ENCODE peak calls at places on chromosomes 12 and 14, in ten cellular contexts. E, K, L, Y, D, U, P, B, R and M are unnamed samples.
A peak's percentile ranks its signal among the peaks of the same experiment; 100 is the strongest.

GRCh38 chr14:34072921-34073320 is 122.0 kb upstream of the EGLN3 start:
- DNase-seq in E (no peak), K (no peak), L (no peak), Y (no peak), D (no peak), U (no peak), P (no peak), B (no peak), R (no peak), M (no peak)

GRCh38 chr14:25406818-25407217 is 356.9 kb upstream of the STXBP6 start:
- DNase-seq in E (peak; percentile 52), K (no peak), L (peak; percentile 55), Y (no peak), D (no peak), U (peak; percentile 28), P (no peak), B (peak; percentile 56), R (no peak), M (peak; percentile 8)

GRCh38 chr12:54719691-54720090 is 71.5 kb upstream of the DCD start:
- DNase-seq in E (no peak), K (no peak), L (peak; percentile 9), Y (no peak), D (no peak), U (peak; percentile 8), P (no peak), B (no peak), R (no peak), M (no peak)

GRCh38 chr14:89702151-89702936 is 252.2 kb downstream of the EFCAB11 start:
- DNase-seq in E (peak; percentile 94), K (no peak), L (no peak), Y (no peak), D (no peak), U (no peak), P (peak; percentile 74), B (peak; percentile 21), R (peak; percentile 19), M (no peak)

GRCh38 chr14:21923820-21924219 is 250.2 kb upstream of the OR4E1 start:
- DNase-seq in E (no peak), K (no peak), L (no peak), Y (no peak), D (no peak), U (peak; percentile 86), P (no peak), B (no peak), R (no peak), M (peak; percentile 23)

GRCh38 chr12:69719336-69720316 is 19.0 kb upstream of the RAB3IP start:
- DNase-seq in E (no peak), K (no peak), L (no peak), Y (no peak), D (no peak), U (no peak), P (no peak), B (no peak), R (no peak), M (no peak)

GRCh38 chr14:76779221-76780057 is 18.2 kb downstream of the VASH1 start:
- DNase-seq in E (no peak), K (no peak), L (no peak), Y (no peak), D (no peak), U (no peak), P (no peak), B (no peak), R (no peak), M (no peak)

GRCh38 chr12:57896437-57897201 is 44.7 kb upstream of the ATP23 start:
- DNase-seq in E (peak; percentile 75), K (no peak), L (peak; percentile 38), Y (no peak), D (peak; percentile 72), U (no peak), P (no peak), B (peak; percentile 40), R (no peak), M (no peak)

GRCh38 chr12:59626382-59626781 is 30.6 kb downstream of the SLC16A7 start:
- DNase-seq in E (peak; percentile 73), K (no peak), L (peak; percentile 10), Y (no peak), D (no peak), U (no peak), P (no peak), B (no peak), R (no peak), M (no peak)

GRCh38 chr14:56594428-56594827 is 14.8 kb downstream of the TMEM260 start:
- DNase-seq in E (no peak), K (no peak), L (no peak), Y (no peak), D (no peak), U (no peak), P (no peak), B (no peak), R (no peak), M (no peak)

GRCh38 chr12:133156125-133156690 is 25.1 kb upstream of the ZNF268 start:
- DNase-seq in E (no peak), K (no peak), L (no peak), Y (no peak), D (no peak), U (no peak), P (no peak), B (no peak), R (no peak), M (no peak)

GRCh38 chr12:64825143-64826011 is 930 bp downstream of the TBC1D30 start:
- DNase-seq in E (no peak), K (no peak), L (no peak), Y (peak; percentile 4), D (no peak), U (no peak), P (peak; percentile 57), B (no peak), R (no peak), M (no peak)

GRCh38 chr14:53190938-53191337 is 37.8 kb upstream of the DDHD1 start:
- DNase-seq in E (peak; percentile 38), K (no peak), L (peak; percentile 42), Y (peak; percentile 46), D (no peak), U (no peak), P (no peak), B (no peak), R (no peak), M (no peak)

GRCh38 chr14:102776761-102777710 is at the start of gene TRAF3:
- DNase-seq in E (peak; percentile 45), K (no peak), L (no peak), Y (peak; percentile 61), D (peak; percentile 64), U (peak; percentile 70), P (no peak), B (no peak), R (no peak), M (peak; percentile 60)

GRCh38 chr14:77376380-77376770 is 519 bp downstream of the TMED8 start:
- DNase-seq in E (no peak), K (no peak), L (no peak), Y (peak; percentile 17), D (peak; percentile 35), U (peak; percentile 44), P (no peak), B (peak; percentile 14), R (no peak), M (no peak)

GRCh38 chr14:23034498-23035302 is at the start of gene PSMB5:
- DNase-seq in E (peak; percentile 95), K (no peak), L (peak; percentile 94), Y (peak; percentile 72), D (peak; percentile 87), U (peak; percentile 98), P (no peak), B (peak; percentile 88), R (peak; percentile 92), M (peak; percentile 95)

GRCh38 chr14:43449291-43449690 is 1057.8 kb downstream of the FSCB start:
- DNase-seq in E (no peak), K (no peak), L (no peak), Y (no peak), D (peak; percentile 59), U (no peak), P (no peak), B (no peak), R (no peak), M (no peak)

GRCh38 chr14:81625343-81625742 is 91.7 kb upstream of the SEL1L start:
- DNase-seq in E (peak; percentile 20), K (no peak), L (peak; percentile 3), Y (no peak), D (no peak), U (peak; percentile 65), P (peak; percentile 48), B (peak; percentile 31), R (no peak), M (no peak)

GRCh38 chr14:46574976-46575375 is 76.6 kb downstream of the RPL10L start:
- DNase-seq in E (no peak), K (no peak), L (no peak), Y (no peak), D (no peak), U (no peak), P (no peak), B (no peak), R (no peak), M (no peak)